ENCODE peak calls at places on chromosomes 5 and 9, in eight cellular contexts. One of them, this sample, is unnamed.

GRCh38 chr5:117594165-117594564 is 1019.5 kb upstream of the SEMA6A start:
- DNase-seq in pons: no peak
- DNase-seq in GM23338: no peak
- DNase-seq in substantia nigra: no peak
- DNase-seq in adrenal gland: no peak
- DNase-seq in NCI-H2081: no peak
- DNase-seq in neural progenitor cell: peak; percentile 3
- DNase-seq in heart left ventricle: no peak
- DNase-seq in this sample: peak; percentile 33

GRCh38 chr9:126630458-126631237 is 16.9 kb downstream of the LMX1B start:
- DNase-seq in pons: no peak
- DNase-seq in GM23338: no peak
- DNase-seq in substantia nigra: no peak
- DNase-seq in adrenal gland: no peak
- DNase-seq in NCI-H2081: no peak
- DNase-seq in neural progenitor cell: no peak
- DNase-seq in heart left ventricle: no peak
- DNase-seq in this sample: no peak

GRCh38 chr5:124746252-124746915 is at the start of gene ZNF608:
- DNase-seq in pons: peak; percentile 83
- DNase-seq in GM23338: peak; percentile 67
- DNase-seq in substantia nigra: peak; percentile 60
- DNase-seq in adrenal gland: peak; percentile 57
- DNase-seq in NCI-H2081: peak; percentile 39
- DNase-seq in neural progenitor cell: peak; percentile 77
- DNase-seq in heart left ventricle: peak; percentile 25
- DNase-seq in this sample: peak; percentile 59

GRCh38 chr5:57221049-57221568 is 47.2 kb downstream of the GPBP1 start:
- DNase-seq in pons: peak; percentile 78
- DNase-seq in GM23338: peak; percentile 73
- DNase-seq in substantia nigra: no peak
- DNase-seq in adrenal gland: no peak
- DNase-seq in NCI-H2081: peak; percentile 19
- DNase-seq in neural progenitor cell: peak; percentile 51
- DNase-seq in heart left ventricle: no peak
- DNase-seq in this sample: peak; percentile 44

GRCh38 chr9:980621-981020 is 4.2 kb downstream of the DMRT3 start:
- DNase-seq in pons: no peak
- DNase-seq in GM23338: no peak
- DNase-seq in substantia nigra: no peak
- DNase-seq in adrenal gland: no peak
- DNase-seq in NCI-H2081: no peak
- DNase-seq in neural progenitor cell: no peak
- DNase-seq in heart left ventricle: no peak
- DNase-seq in this sample: no peak

GRCh38 chr5:14852779-14853178 is 18.8 kb downstream of the ANKH start:
- DNase-seq in pons: no peak
- DNase-seq in GM23338: no peak
- DNase-seq in substantia nigra: no peak
- DNase-seq in adrenal gland: no peak
- DNase-seq in NCI-H2081: no peak
- DNase-seq in neural progenitor cell: no peak
- DNase-seq in heart left ventricle: no peak
- DNase-seq in this sample: no peak

GRCh38 chr9:85723220-85723619 is 18.5 kb downstream of the AGTPBP1 start:
- DNase-seq in pons: no peak
- DNase-seq in GM23338: peak; percentile 86
- DNase-seq in substantia nigra: peak; percentile 41
- DNase-seq in adrenal gland: no peak
- DNase-seq in NCI-H2081: no peak
- DNase-seq in neural progenitor cell: peak; percentile 69
- DNase-seq in heart left ventricle: peak; percentile 29
- DNase-seq in this sample: no peak

GRCh38 chr9:106920701-106921283 is 57.8 kb downstream of the ZNF462 start:
- DNase-seq in pons: peak; percentile 94
- DNase-seq in GM23338: no peak
- DNase-seq in substantia nigra: peak; percentile 62
- DNase-seq in adrenal gland: peak; percentile 50
- DNase-seq in NCI-H2081: no peak
- DNase-seq in neural progenitor cell: peak; percentile 51
- DNase-seq in heart left ventricle: peak; percentile 56
- DNase-seq in this sample: peak; percentile 59

GRCh38 chr9:129569506-129570449 is 51.1 kb downstream of the C9orf50 start:
- DNase-seq in pons: no peak
- DNase-seq in GM23338: peak; percentile 73
- DNase-seq in substantia nigra: no peak
- DNase-seq in adrenal gland: no peak
- DNase-seq in NCI-H2081: no peak
- DNase-seq in neural progenitor cell: peak; percentile 65
- DNase-seq in heart left ventricle: no peak
- DNase-seq in this sample: peak; percentile 16

GRCh38 chr5:81023261-81024015 is 63.3 kb downstream of the RASGRF2 start:
- DNase-seq in pons: no peak
- DNase-seq in GM23338: no peak
- DNase-seq in substantia nigra: no peak
- DNase-seq in adrenal gland: no peak
- DNase-seq in NCI-H2081: no peak
- DNase-seq in neural progenitor cell: no peak
- DNase-seq in heart left ventricle: no peak
- DNase-seq in this sample: no peak

GRCh38 chr9:127277099-127277498 is 12.5 kb downstream of the GARNL3 start:
- DNase-seq in pons: peak; percentile 77
- DNase-seq in GM23338: no peak
- DNase-seq in substantia nigra: no peak
- DNase-seq in adrenal gland: no peak
- DNase-seq in NCI-H2081: no peak
- DNase-seq in neural progenitor cell: no peak
- DNase-seq in heart left ventricle: no peak
- DNase-seq in this sample: no peak

GRCh38 chr5:72163349-72163983 is 56.2 kb downstream of the MAP1B start:
- DNase-seq in pons: no peak
- DNase-seq in GM23338: no peak
- DNase-seq in substantia nigra: no peak
- DNase-seq in adrenal gland: no peak
- DNase-seq in NCI-H2081: no peak
- DNase-seq in neural progenitor cell: no peak
- DNase-seq in heart left ventricle: no peak
- DNase-seq in this sample: no peak

GRCh38 chr9:121698627-121699270 is 47.3 kb downstream of the DAB2IP start:
- DNase-seq in pons: no peak
- DNase-seq in GM23338: peak; percentile 78
- DNase-seq in substantia nigra: no peak
- DNase-seq in adrenal gland: no peak
- DNase-seq in NCI-H2081: peak; percentile 27
- DNase-seq in neural progenitor cell: peak; percentile 95
- DNase-seq in heart left ventricle: no peak
- DNase-seq in this sample: no peak

GRCh38 chr5:149694007-149694406 is 36.1 kb upstream of the PPARGC1B start:
- DNase-seq in pons: no peak
- DNase-seq in GM23338: no peak
- DNase-seq in substantia nigra: no peak
- DNase-seq in adrenal gland: no peak
- DNase-seq in NCI-H2081: no peak
- DNase-seq in neural progenitor cell: no peak
- DNase-seq in heart left ventricle: peak; percentile 72
- DNase-seq in this sample: no peak

GRCh38 chr5:97550164-97550563 is 367.1 kb upstream of the RIOK2 start:
- DNase-seq in pons: peak; percentile 91
- DNase-seq in GM23338: peak; percentile 46
- DNase-seq in substantia nigra: peak; percentile 4
- DNase-seq in adrenal gland: no peak
- DNase-seq in NCI-H2081: no peak
- DNase-seq in neural progenitor cell: peak; percentile 34
- DNase-seq in heart left ventricle: no peak
- DNase-seq in this sample: peak; percentile 5

GRCh38 chr5:124670672-124671592 is 75.5 kb downstream of the ZNF608 start:
- DNase-seq in pons: no peak
- DNase-seq in GM23338: no peak
- DNase-seq in substantia nigra: no peak
- DNase-seq in adrenal gland: no peak
- DNase-seq in NCI-H2081: peak; percentile 80
- DNase-seq in neural progenitor cell: no peak
- DNase-seq in heart left ventricle: no peak
- DNase-seq in this sample: no peak

GRCh38 chr5:81235287-81236072 is 2.4 kb downstream of the CKMT2 start:
- DNase-seq in pons: no peak
- DNase-seq in GM23338: no peak
- DNase-seq in substantia nigra: no peak
- DNase-seq in adrenal gland: peak; percentile 64
- DNase-seq in NCI-H2081: no peak
- DNase-seq in neural progenitor cell: no peak
- DNase-seq in heart left ventricle: peak; percentile 69
- DNase-seq in this sample: no peak

GRCh38 chr5:132102944-132103343 is 29.4 kb downstream of the CSF2 start:
- DNase-seq in pons: no peak
- DNase-seq in GM23338: no peak
- DNase-seq in substantia nigra: no peak
- DNase-seq in adrenal gland: no peak
- DNase-seq in NCI-H2081: no peak
- DNase-seq in neural progenitor cell: no peak
- DNase-seq in heart left ventricle: no peak
- DNase-seq in this sample: no peak

GRCh38 chr5:132070460-132071337 is 2.9 kb upstream of the CSF2 start:
- DNase-seq in pons: peak; percentile 13
- DNase-seq in GM23338: no peak
- DNase-seq in substantia nigra: no peak
- DNase-seq in adrenal gland: no peak
- DNase-seq in NCI-H2081: no peak
- DNase-seq in neural progenitor cell: no peak
- DNase-seq in heart left ventricle: no peak
- DNase-seq in this sample: no peak

GRCh38 chr5:73564018-73564417 is 1.4 kb downstream of the ANKRA2 start:
- DNase-seq in pons: no peak
- DNase-seq in GM23338: no peak
- DNase-seq in substantia nigra: no peak
- DNase-seq in adrenal gland: no peak
- DNase-seq in NCI-H2081: no peak
- DNase-seq in neural progenitor cell: no peak
- DNase-seq in heart left ventricle: no peak
- DNase-seq in this sample: no peak

GRCh38 chr9:14023285-14023684 is 290.7 kb downstream of the NFIB start:
- DNase-seq in pons: no peak
- DNase-seq in GM23338: no peak
- DNase-seq in substantia nigra: no peak
- DNase-seq in adrenal gland: no peak
- DNase-seq in NCI-H2081: no peak
- DNase-seq in neural progenitor cell: no peak
- DNase-seq in heart left ventricle: no peak
- DNase-seq in this sample: no peak

GRCh38 chr9:28073278-28073677 is 500.0 kb upstream of the C9orf72 start:
- DNase-seq in pons: peak; percentile 76
- DNase-seq in GM23338: peak; percentile 84
- DNase-seq in substantia nigra: no peak
- DNase-seq in adrenal gland: peak; percentile 23
- DNase-seq in NCI-H2081: peak; percentile 28
- DNase-seq in neural progenitor cell: peak; percentile 75
- DNase-seq in heart left ventricle: peak; percentile 6
- DNase-seq in this sample: no peak

GRCh38 chr5:55613112-55613868 is 78.5 kb upstream of the PLPP1 start:
- DNase-seq in pons: no peak
- DNase-seq in GM23338: no peak
- DNase-seq in substantia nigra: no peak
- DNase-seq in adrenal gland: no peak
- DNase-seq in NCI-H2081: no peak
- DNase-seq in neural progenitor cell: no peak
- DNase-seq in heart left ventricle: no peak
- DNase-seq in this sample: no peak

GRCh38 chr5:154970759-154971158 is 29.9 kb downstream of the MRPL22 start:
- DNase-seq in pons: no peak
- DNase-seq in GM23338: no peak
- DNase-seq in substantia nigra: no peak
- DNase-seq in adrenal gland: no peak
- DNase-seq in NCI-H2081: no peak
- DNase-seq in neural progenitor cell: no peak
- DNase-seq in heart left ventricle: no peak
- DNase-seq in this sample: no peak

GRCh38 chr5:6728011-6728794 is 15.0 kb downstream of the TENT4A start:
- DNase-seq in pons: no peak
- DNase-seq in GM23338: peak; percentile 56
- DNase-seq in substantia nigra: no peak
- DNase-seq in adrenal gland: no peak
- DNase-seq in NCI-H2081: no peak
- DNase-seq in neural progenitor cell: peak; percentile 27
- DNase-seq in heart left ventricle: no peak
- DNase-seq in this sample: no peak

GRCh38 chr9:13386935-13387667 is 107.6 kb upstream of the MPDZ start:
- DNase-seq in pons: no peak
- DNase-seq in GM23338: no peak
- DNase-seq in substantia nigra: no peak
- DNase-seq in adrenal gland: no peak
- DNase-seq in NCI-H2081: no peak
- DNase-seq in neural progenitor cell: no peak
- DNase-seq in heart left ventricle: no peak
- DNase-seq in this sample: no peak

GRCh38 chr5:167987490-167988270 is 303.8 kb upstream of the WWC1 start:
- DNase-seq in pons: no peak
- DNase-seq in GM23338: peak; percentile 33
- DNase-seq in substantia nigra: no peak
- DNase-seq in adrenal gland: no peak
- DNase-seq in NCI-H2081: no peak
- DNase-seq in neural progenitor cell: no peak
- DNase-seq in heart left ventricle: no peak
- DNase-seq in this sample: no peak

GRCh38 chr5:15807248-15807647 is 307.3 kb downstream of the FBXL7 start:
- DNase-seq in pons: no peak
- DNase-seq in GM23338: no peak
- DNase-seq in substantia nigra: no peak
- DNase-seq in adrenal gland: peak; percentile 47
- DNase-seq in NCI-H2081: no peak
- DNase-seq in neural progenitor cell: no peak
- DNase-seq in heart left ventricle: no peak
- DNase-seq in this sample: no peak

GRCh38 chr9:110440161-110440560 is 102.5 kb upstream of the TXNDC8 start:
- DNase-seq in pons: peak; percentile 42
- DNase-seq in GM23338: no peak
- DNase-seq in substantia nigra: no peak
- DNase-seq in adrenal gland: no peak
- DNase-seq in NCI-H2081: no peak
- DNase-seq in neural progenitor cell: no peak
- DNase-seq in heart left ventricle: no peak
- DNase-seq in this sample: no peak

GRCh38 chr9:107491081-107492053 is 1.8 kb upstream of the KLF4 start:
- DNase-seq in pons: no peak
- DNase-seq in GM23338: peak; percentile 53
- DNase-seq in substantia nigra: no peak
- DNase-seq in adrenal gland: peak; percentile 56
- DNase-seq in NCI-H2081: no peak
- DNase-seq in neural progenitor cell: peak; percentile 44
- DNase-seq in heart left ventricle: peak; percentile 63
- DNase-seq in this sample: no peak

GRCh38 chr5:91706785-91707520 is 323.8 kb upstream of the ARRDC3 start:
- DNase-seq in pons: no peak
- DNase-seq in GM23338: no peak
- DNase-seq in substantia nigra: no peak
- DNase-seq in adrenal gland: no peak
- DNase-seq in NCI-H2081: no peak
- DNase-seq in neural progenitor cell: no peak
- DNase-seq in heart left ventricle: no peak
- DNase-seq in this sample: no peak